ENCODE peak calls at places on chromosomes 11 and 22, in four cellular contexts. One of them, this sample, is unnamed.

GRCh38 chr11:120337133-120337895 is 1.1 kb downstream of the ARHGEF12 start:
- DNase-seq in neuronal stem cell: peak; percentile 23
- DNase-seq in IMR-90: no peak
- DNase-seq in H1: no peak
- DNase-seq in this sample: peak; percentile 57

GRCh38 chr11:10208045-10208674 is 85.9 kb downstream of the SBF2 start:
- DNase-seq in neuronal stem cell: peak; percentile 1
- DNase-seq in IMR-90: peak; percentile 64
- DNase-seq in H1: no peak
- DNase-seq in this sample: peak; percentile 58

GRCh38 chr11:4068962-4069361 is 25.6 kb upstream of the RRM1 start:
- DNase-seq in neuronal stem cell: no peak
- DNase-seq in IMR-90: no peak
- DNase-seq in H1: no peak
- DNase-seq in this sample: no peak

GRCh38 chr11:119916568-119916967 is 187.6 kb upstream of the NECTIN1 start:
- DNase-seq in neuronal stem cell: no peak
- DNase-seq in IMR-90: no peak
- DNase-seq in H1: no peak
- DNase-seq in this sample: no peak

GRCh38 chr22:45511847-45512261 is 9.2 kb downstream of the FBLN1 start:
- DNase-seq in neuronal stem cell: no peak
- DNase-seq in IMR-90: peak; percentile 93
- DNase-seq in H1: no peak
- DNase-seq in this sample: no peak

GRCh38 chr11:57379732-57380131 is 1.2 kb downstream of the PRG3 start:
- DNase-seq in neuronal stem cell: peak; percentile 56
- DNase-seq in IMR-90: peak; percentile 24
- DNase-seq in H1: peak; percentile 21
- DNase-seq in this sample: peak; percentile 81

GRCh38 chr11:22800482-22800881 is 29.1 kb downstream of the SVIP start:
- DNase-seq in neuronal stem cell: no peak
- DNase-seq in IMR-90: no peak
- DNase-seq in H1: no peak
- DNase-seq in this sample: no peak

GRCh38 chr11:3103076-3103475 is 45.9 kb upstream of the CARS1 start:
- DNase-seq in neuronal stem cell: no peak
- DNase-seq in IMR-90: no peak
- DNase-seq in H1: no peak
- DNase-seq in this sample: no peak

GRCh38 chr22:25039754-25040153 is 87.2 kb downstream of the KIAA1671 start:
- DNase-seq in neuronal stem cell: no peak
- DNase-seq in IMR-90: no peak
- DNase-seq in H1: no peak
- DNase-seq in this sample: no peak

GRCh38 chr22:49303781-49304461 is 523.8 kb downstream of the BRD1 start:
- DNase-seq in neuronal stem cell: no peak
- DNase-seq in IMR-90: no peak
- DNase-seq in H1: no peak
- DNase-seq in this sample: no peak

GRCh38 chr11:109362059-109362458 is 59.9 kb upstream of the C11orf87 start:
- DNase-seq in neuronal stem cell: no peak
- DNase-seq in IMR-90: peak; percentile 6
- DNase-seq in H1: no peak
- DNase-seq in this sample: no peak

GRCh38 chr11:32829680-32830412 is at the start of gene PRRG4:
- DNase-seq in neuronal stem cell: peak; percentile 32
- DNase-seq in IMR-90: peak; percentile 16
- DNase-seq in H1: no peak
- DNase-seq in this sample: peak; percentile 72

GRCh38 chr11:8018742-8019631 is 31.9 kb downstream of the EIF3F start:
- DNase-seq in neuronal stem cell: peak; percentile 75
- DNase-seq in IMR-90: peak; percentile 69
- DNase-seq in H1: no peak
- DNase-seq in this sample: peak; percentile 94

GRCh38 chr11:12017243-12017678 is 8.8 kb upstream of the DKK3 start:
- DNase-seq in neuronal stem cell: no peak
- DNase-seq in IMR-90: peak; percentile 85
- DNase-seq in H1: no peak
- DNase-seq in this sample: no peak

GRCh38 chr11:130110325-130111108 is 40.8 kb downstream of the APLP2 start:
- DNase-seq in neuronal stem cell: no peak
- DNase-seq in IMR-90: no peak
- DNase-seq in H1: no peak
- DNase-seq in this sample: no peak

GRCh38 chr11:33089776-33090175 is 50.4 kb downstream of the TCP11L1 start:
- DNase-seq in neuronal stem cell: no peak
- DNase-seq in IMR-90: peak; percentile 73
- DNase-seq in H1: no peak
- DNase-seq in this sample: no peak

GRCh38 chr22:26416670-26417270 is 12.3 kb upstream of the ASPHD2 start:
- DNase-seq in neuronal stem cell: no peak
- DNase-seq in IMR-90: peak; percentile 73
- DNase-seq in H1: peak; percentile 70
- DNase-seq in this sample: peak; percentile 95

GRCh38 chr11:120413480-120413879 is 77.3 kb downstream of the ARHGEF12 start:
- DNase-seq in neuronal stem cell: no peak
- DNase-seq in IMR-90: peak; percentile 85
- DNase-seq in H1: no peak
- DNase-seq in this sample: no peak

GRCh38 chr11:71370895-71371673 is 77.1 kb downstream of the DHCR7 start:
- DNase-seq in neuronal stem cell: no peak
- DNase-seq in IMR-90: no peak
- DNase-seq in H1: no peak
- DNase-seq in this sample: peak; percentile 18

GRCh38 chr11:100801225-100801999 is 114.3 kb downstream of the ARHGAP42 start:
- DNase-seq in neuronal stem cell: no peak
- DNase-seq in IMR-90: no peak
- DNase-seq in H1: no peak
- DNase-seq in this sample: no peak

GRCh38 chr11:50030193-50030592 is 2.5 kb upstream of the OR4C45 start:
- DNase-seq in neuronal stem cell: no peak
- DNase-seq in IMR-90: no peak
- DNase-seq in H1: no peak
- DNase-seq in this sample: no peak

GRCh38 chr11:18294862-18295261 is 27.1 kb downstream of the HPS5 start:
- DNase-seq in neuronal stem cell: no peak
- DNase-seq in IMR-90: no peak
- DNase-seq in H1: no peak
- DNase-seq in this sample: no peak

GRCh38 chr22:20514658-20515406 is 7.4 kb downstream of the MED15 start:
- DNase-seq in neuronal stem cell: no peak
- DNase-seq in IMR-90: peak; percentile 96
- DNase-seq in H1: no peak
- DNase-seq in this sample: no peak

GRCh38 chr11:117479372-117479771 is 151.7 kb downstream of the CEP164 start:
- DNase-seq in neuronal stem cell: no peak
- DNase-seq in IMR-90: no peak
- DNase-seq in H1: no peak
- DNase-seq in this sample: no peak

GRCh38 chr11:94169930-94170329 is 41.3 kb downstream of the PANX1 start:
- DNase-seq in neuronal stem cell: no peak
- DNase-seq in IMR-90: no peak
- DNase-seq in H1: no peak
- DNase-seq in this sample: no peak

GRCh38 chr11:12540913-12541587 is 133.2 kb upstream of the TEAD1 start:
- DNase-seq in neuronal stem cell: no peak
- DNase-seq in IMR-90: peak; percentile 94
- DNase-seq in H1: no peak
- DNase-seq in this sample: peak; percentile 93

GRCh38 chr11:100823360-100823759 is 136.3 kb downstream of the ARHGAP42 start:
- DNase-seq in neuronal stem cell: no peak
- DNase-seq in IMR-90: peak; percentile 36
- DNase-seq in H1: no peak
- DNase-seq in this sample: no peak

GRCh38 chr22:25777870-25778269 is 35.9 kb downstream of the MYO18B start:
- DNase-seq in neuronal stem cell: no peak
- DNase-seq in IMR-90: peak; percentile 45
- DNase-seq in H1: no peak
- DNase-seq in this sample: no peak

GRCh38 chr11:116513894-116514293 is 258.9 kb downstream of the BUD13 start:
- DNase-seq in neuronal stem cell: peak; percentile 42
- DNase-seq in IMR-90: peak; percentile 28
- DNase-seq in H1: peak; percentile 47
- DNase-seq in this sample: peak; percentile 78

GRCh38 chr22:38167988-38168407 is 13.6 kb downstream of the PLA2G6 start:
- DNase-seq in neuronal stem cell: no peak
- DNase-seq in IMR-90: no peak
- DNase-seq in H1: no peak
- DNase-seq in this sample: no peak

GRCh38 chr11:128518493-128519207 is 68.7 kb downstream of the ETS1 start:
- DNase-seq in neuronal stem cell: no peak
- DNase-seq in IMR-90: no peak
- DNase-seq in H1: no peak
- DNase-seq in this sample: no peak

GRCh38 chr11:13486926-13487660 is 8.7 kb downstream of the PTH start:
- DNase-seq in neuronal stem cell: peak; percentile 49
- DNase-seq in IMR-90: no peak
- DNase-seq in H1: no peak
- DNase-seq in this sample: peak; percentile 95

GRCh38 chr11:3854977-3855807 is at the start of gene STIM1:
- DNase-seq in neuronal stem cell: peak; percentile 95
- DNase-seq in IMR-90: peak; percentile 90
- DNase-seq in H1: peak; percentile 75
- DNase-seq in this sample: peak; percentile 96

GRCh38 chr11:96390403-96390830 is 604 bp downstream of the JRKL start:
- DNase-seq in neuronal stem cell: no peak
- DNase-seq in IMR-90: peak; percentile 30
- DNase-seq in H1: no peak
- DNase-seq in this sample: no peak

DNA sequence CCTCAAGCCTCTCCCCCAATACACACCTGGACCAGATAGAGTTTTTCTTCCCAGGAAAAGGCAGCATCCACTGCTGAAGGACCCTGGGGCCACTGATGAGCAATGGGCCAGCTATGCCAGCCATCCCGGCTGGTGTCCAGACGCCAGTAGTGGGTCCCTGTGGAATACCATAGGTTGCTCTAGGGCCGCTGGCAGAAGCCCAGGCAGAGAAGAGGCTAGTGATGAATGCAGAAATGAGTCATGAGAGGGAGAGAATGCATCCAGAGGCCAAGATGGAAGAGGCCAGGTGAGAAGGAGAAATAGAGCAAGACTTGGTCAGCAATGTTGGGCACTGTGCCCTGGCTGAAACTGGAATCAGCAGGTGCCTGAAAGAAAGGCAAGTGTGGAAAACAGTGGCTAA is 8.9 kb downstream of the HPX start:
- DNase-seq in neuronal stem cell: no peak
- DNase-seq in IMR-90: peak; percentile 65
- DNase-seq in H1: no peak
- DNase-seq in this sample: peak; percentile 40
- H3K4me1 ChIP-seq in neuronal stem cell: peaks cover 4% of the 10 kb centered on the region
- H3K4me1 ChIP-seq in IMR-90: no peaks in the 10 kb centered on the region
- H3K4me1 ChIP-seq in H1: no peaks in the 10 kb centered on the region
- H3K4me1 ChIP-seq in this sample: no peaks in the 10 kb centered on the region

DNA sequence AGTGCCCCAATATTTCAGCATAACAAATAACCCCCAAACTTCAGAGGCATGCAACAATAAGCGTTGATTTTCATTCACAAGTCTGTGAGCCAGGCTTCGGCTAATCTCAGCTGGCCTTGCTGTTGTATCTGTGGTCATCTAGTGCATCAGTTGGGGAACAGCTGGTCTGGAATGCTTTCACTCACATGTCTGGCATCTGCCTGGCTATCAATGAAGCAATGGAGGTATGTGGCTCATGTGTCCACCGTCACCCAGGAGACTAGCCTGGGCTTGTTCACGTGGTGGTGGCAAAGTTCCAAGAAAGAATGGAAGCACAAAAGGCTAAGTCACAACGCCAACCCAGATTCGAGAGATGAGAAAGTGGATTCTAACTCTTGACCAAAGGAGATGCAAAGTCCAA is 304.8 kb upstream of the ISX start:
- DNase-seq in neuronal stem cell: no peak
- DNase-seq in IMR-90: no peak
- DNase-seq in H1: no peak
- DNase-seq in this sample: peak; percentile 45
- H3K18ac ChIP-seq in neuronal stem cell: no peak overlapping the region
- H3K18ac ChIP-seq in IMR-90: no peak overlapping the region
- H3K18ac ChIP-seq in H1: no peak overlapping the region
- H3K18ac ChIP-seq in this sample: peak overlapping the region; percentile 78

GRCh38 chr22:42959472-42960145 is 55.3 kb downstream of the PACSIN2 start:
- DNase-seq in neuronal stem cell: no peak
- DNase-seq in IMR-90: peak; percentile 88
- DNase-seq in H1: no peak
- DNase-seq in this sample: peak; percentile 84
- H3K4me1 ChIP-seq in neuronal stem cell: peaks cover 29% of the 10 kb centered on the region
- H3K4me1 ChIP-seq in IMR-90: peaks cover 24% of the 10 kb centered on the region
- H3K4me1 ChIP-seq in H1: peaks cover 26% of the 10 kb centered on the region
- H3K4me1 ChIP-seq in this sample: peaks cover 21% of the 10 kb centered on the region

GRCh38 chr11:19980957-19981669 is 179.2 kb downstream of the DBX1 start:
- DNase-seq in neuronal stem cell: no peak
- DNase-seq in IMR-90: peak; percentile 74
- DNase-seq in H1: no peak
- DNase-seq in this sample: no peak
- H3K18ac ChIP-seq in neuronal stem cell: no peak overlapping the region
- H3K18ac ChIP-seq in IMR-90: peak overlapping the region; percentile 93
- H3K18ac ChIP-seq in H1: no peak overlapping the region
- H3K18ac ChIP-seq in this sample: no peak overlapping the region

DNA sequence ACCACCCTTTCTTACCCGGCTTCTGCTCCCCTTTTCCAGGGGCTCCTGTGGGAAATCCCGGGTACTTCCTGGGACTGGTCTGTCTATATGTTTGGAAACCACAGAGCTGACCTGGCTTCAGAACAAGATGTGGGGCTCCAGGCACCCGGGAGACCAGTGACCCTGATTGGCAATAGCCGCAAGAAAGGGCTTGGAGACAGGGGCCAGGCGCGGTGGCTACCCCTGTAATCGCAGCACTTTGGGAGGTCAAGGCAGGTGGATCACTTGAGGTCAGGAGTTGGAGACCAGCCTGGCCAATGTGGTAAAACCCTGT is 3.2 kb upstream of the NEAT1 start:
- DNase-seq in neuronal stem cell: no peak
- DNase-seq in IMR-90: no peak
- DNase-seq in H1: no peak
- DNase-seq in this sample: no peak
- H3K4me1 ChIP-seq in neuronal stem cell: peaks cover 53% of the 10 kb centered on the region
- H3K4me1 ChIP-seq in IMR-90: peaks cover 38% of the 10 kb centered on the region
- H3K4me1 ChIP-seq in H1: peaks cover 71% of the 10 kb centered on the region
- H3K4me1 ChIP-seq in this sample: peaks cover 40% of the 10 kb centered on the region